ENCODE peak calls at places on chromosomes 1 and 21, in ten cellular contexts. One of them, this sample, is unnamed.

GRCh38 chr1:8873506-8874229 is 4.8 kb downstream of the ENO1 start:
- DNase-seq in skeletal muscle cell: peak; percentile 92
- DNase-seq in tibial artery: peak; percentile 95
- DNase-seq in colonic mucosa: peak; percentile 86
- DNase-seq in esophagus squamous epithelium: peak; percentile 60
- DNase-seq in neuronal stem cell: no peak
- DNase-seq in astrocyte of the spinal cord: peak; percentile 99
- DNase-seq in A549: peak; percentile 82
- DNase-seq in psoas muscle: peak; percentile 87
- DNase-seq in tibial nerve: peak; percentile 60
- DNase-seq in this sample: peak; percentile 25

GRCh38 chr1:9289090-9289534 is 3.6 kb upstream of the SPSB1 start:
- DNase-seq in skeletal muscle cell: no peak
- DNase-seq in tibial artery: no peak
- DNase-seq in colonic mucosa: peak; percentile 90
- DNase-seq in esophagus squamous epithelium: no peak
- DNase-seq in neuronal stem cell: peak; percentile 58
- DNase-seq in astrocyte of the spinal cord: peak; percentile 73
- DNase-seq in A549: no peak
- DNase-seq in psoas muscle: peak; percentile 62
- DNase-seq in tibial nerve: peak; percentile 85
- DNase-seq in this sample: peak; percentile 75

GRCh38 chr1:155909894-155910293 is 1.3 kb downstream of the RIT1 start:
- DNase-seq in skeletal muscle cell: no peak
- DNase-seq in tibial artery: no peak
- DNase-seq in colonic mucosa: no peak
- DNase-seq in esophagus squamous epithelium: no peak
- DNase-seq in neuronal stem cell: no peak
- DNase-seq in astrocyte of the spinal cord: peak; percentile 36
- DNase-seq in A549: no peak
- DNase-seq in psoas muscle: no peak
- DNase-seq in tibial nerve: no peak
- DNase-seq in this sample: no peak

GRCh38 chr1:196056966-196057365 is 551.3 kb downstream of the KCNT2 start:
- DNase-seq in skeletal muscle cell: no peak
- DNase-seq in tibial artery: no peak
- DNase-seq in colonic mucosa: no peak
- DNase-seq in esophagus squamous epithelium: no peak
- DNase-seq in neuronal stem cell: peak; percentile 29
- DNase-seq in astrocyte of the spinal cord: no peak
- DNase-seq in A549: no peak
- DNase-seq in psoas muscle: no peak
- DNase-seq in tibial nerve: no peak
- DNase-seq in this sample: no peak

GRCh38 chr1:179318501-179318900 is 24.9 kb downstream of the SOAT1 start:
- DNase-seq in skeletal muscle cell: no peak
- DNase-seq in tibial artery: no peak
- DNase-seq in colonic mucosa: no peak
- DNase-seq in esophagus squamous epithelium: no peak
- DNase-seq in neuronal stem cell: no peak
- DNase-seq in astrocyte of the spinal cord: no peak
- DNase-seq in A549: no peak
- DNase-seq in psoas muscle: no peak
- DNase-seq in tibial nerve: no peak
- DNase-seq in this sample: no peak

GRCh38 chr1:157124855-157125254 is 13.3 kb downstream of the ETV3 start:
- DNase-seq in skeletal muscle cell: no peak
- DNase-seq in tibial artery: no peak
- DNase-seq in colonic mucosa: no peak
- DNase-seq in esophagus squamous epithelium: no peak
- DNase-seq in neuronal stem cell: no peak
- DNase-seq in astrocyte of the spinal cord: no peak
- DNase-seq in A549: no peak
- DNase-seq in psoas muscle: no peak
- DNase-seq in tibial nerve: no peak
- DNase-seq in this sample: no peak

GRCh38 chr21:32467291-32467690 is 54.8 kb downstream of the EVA1C start:
- DNase-seq in skeletal muscle cell: no peak
- DNase-seq in tibial artery: peak; percentile 25
- DNase-seq in colonic mucosa: no peak
- DNase-seq in esophagus squamous epithelium: no peak
- DNase-seq in neuronal stem cell: no peak
- DNase-seq in astrocyte of the spinal cord: no peak
- DNase-seq in A549: no peak
- DNase-seq in psoas muscle: no peak
- DNase-seq in tibial nerve: no peak
- DNase-seq in this sample: no peak

GRCh38 chr1:159214149-159214760 is 9.6 kb downstream of the ACKR1 start:
- DNase-seq in skeletal muscle cell: no peak
- DNase-seq in tibial artery: no peak
- DNase-seq in colonic mucosa: peak; percentile 25
- DNase-seq in esophagus squamous epithelium: no peak
- DNase-seq in neuronal stem cell: no peak
- DNase-seq in astrocyte of the spinal cord: peak; percentile 34
- DNase-seq in A549: peak; percentile 59
- DNase-seq in psoas muscle: no peak
- DNase-seq in tibial nerve: peak; percentile 41
- DNase-seq in this sample: no peak

GRCh38 chr1:1776672-1777393 is 1.4 kb downstream of the NADK start:
- DNase-seq in skeletal muscle cell: no peak
- DNase-seq in tibial artery: no peak
- DNase-seq in colonic mucosa: no peak
- DNase-seq in esophagus squamous epithelium: no peak
- DNase-seq in neuronal stem cell: no peak
- DNase-seq in astrocyte of the spinal cord: no peak
- DNase-seq in A549: no peak
- DNase-seq in psoas muscle: no peak
- DNase-seq in tibial nerve: no peak
- DNase-seq in this sample: no peak

GRCh38 chr1:184387069-184387870 is 441 bp downstream of the C1orf21 start:
- DNase-seq in skeletal muscle cell: no peak
- DNase-seq in tibial artery: peak; percentile 69
- DNase-seq in colonic mucosa: peak; percentile 55
- DNase-seq in esophagus squamous epithelium: no peak
- DNase-seq in neuronal stem cell: no peak
- DNase-seq in astrocyte of the spinal cord: peak; percentile 31
- DNase-seq in A549: no peak
- DNase-seq in psoas muscle: peak; percentile 49
- DNase-seq in tibial nerve: peak; percentile 17
- DNase-seq in this sample: peak; percentile 40

GRCh38 chr21:44869860-44870747 is 3.4 kb downstream of the PTTG1IP start:
- DNase-seq in skeletal muscle cell: peak; percentile 77
- DNase-seq in tibial artery: peak; percentile 83
- DNase-seq in colonic mucosa: no peak
- DNase-seq in esophagus squamous epithelium: no peak
- DNase-seq in neuronal stem cell: no peak
- DNase-seq in astrocyte of the spinal cord: peak; percentile 95
- DNase-seq in A549: peak; percentile 60
- DNase-seq in psoas muscle: peak; percentile 63
- DNase-seq in tibial nerve: peak; percentile 65
- DNase-seq in this sample: no peak

GRCh38 chr1:9960011-9960410 is 16.7 kb downstream of the NMNAT1 start:
- DNase-seq in skeletal muscle cell: no peak
- DNase-seq in tibial artery: no peak
- DNase-seq in colonic mucosa: no peak
- DNase-seq in esophagus squamous epithelium: no peak
- DNase-seq in neuronal stem cell: no peak
- DNase-seq in astrocyte of the spinal cord: no peak
- DNase-seq in A549: no peak
- DNase-seq in psoas muscle: no peak
- DNase-seq in tibial nerve: no peak
- DNase-seq in this sample: no peak

GRCh38 chr1:229883504-229884200 is 183.4 kb upstream of the GALNT2 start:
- DNase-seq in skeletal muscle cell: no peak
- DNase-seq in tibial artery: no peak
- DNase-seq in colonic mucosa: peak; percentile 7
- DNase-seq in esophagus squamous epithelium: no peak
- DNase-seq in neuronal stem cell: no peak
- DNase-seq in astrocyte of the spinal cord: no peak
- DNase-seq in A549: no peak
- DNase-seq in psoas muscle: no peak
- DNase-seq in tibial nerve: no peak
- DNase-seq in this sample: no peak
- H3K4me3 ChIP-seq in skeletal muscle cell: no peak overlapping the region
- H3K4me3 ChIP-seq in tibial artery: no peak overlapping the region
- H3K4me3 ChIP-seq in colonic mucosa: no peak overlapping the region
- H3K4me3 ChIP-seq in esophagus squamous epithelium: no peak overlapping the region
- H3K4me3 ChIP-seq in neuronal stem cell: no peak overlapping the region
- H3K4me3 ChIP-seq in astrocyte of the spinal cord: no peak overlapping the region
- H3K4me3 ChIP-seq in A549: no peak overlapping the region
- H3K4me3 ChIP-seq in psoas muscle: no peak overlapping the region
- H3K4me3 ChIP-seq in tibial nerve: no peak overlapping the region
- H3K4me3 ChIP-seq in this sample: no peak overlapping the region

GRCh38 chr1:247326601-247327135 is 5.0 kb downstream of the ZNF496 start:
- DNase-seq in skeletal muscle cell: no peak
- DNase-seq in tibial artery: no peak
- DNase-seq in colonic mucosa: no peak
- DNase-seq in esophagus squamous epithelium: no peak
- DNase-seq in neuronal stem cell: no peak
- DNase-seq in astrocyte of the spinal cord: no peak
- DNase-seq in A549: no peak
- DNase-seq in psoas muscle: no peak
- DNase-seq in tibial nerve: no peak
- DNase-seq in this sample: no peak

GRCh38 chr1:247330548-247331171 is 1.0 kb downstream of the ZNF496 start:
- DNase-seq in skeletal muscle cell: no peak
- DNase-seq in tibial artery: no peak
- DNase-seq in colonic mucosa: no peak
- DNase-seq in esophagus squamous epithelium: no peak
- DNase-seq in neuronal stem cell: no peak
- DNase-seq in astrocyte of the spinal cord: no peak
- DNase-seq in A549: peak; percentile 23
- DNase-seq in psoas muscle: no peak
- DNase-seq in tibial nerve: no peak
- DNase-seq in this sample: no peak

GRCh38 chr1:247329097-247329617 is 2.5 kb downstream of the ZNF496 start:
- DNase-seq in skeletal muscle cell: no peak
- DNase-seq in tibial artery: no peak
- DNase-seq in colonic mucosa: no peak
- DNase-seq in esophagus squamous epithelium: no peak
- DNase-seq in neuronal stem cell: no peak
- DNase-seq in astrocyte of the spinal cord: no peak
- DNase-seq in A549: no peak
- DNase-seq in psoas muscle: no peak
- DNase-seq in tibial nerve: no peak
- DNase-seq in this sample: no peak

GRCh38 chr1:247331172-247331525 is 518 bp downstream of the ZNF496 start:
- DNase-seq in skeletal muscle cell: peak; percentile 51
- DNase-seq in tibial artery: peak; percentile 87
- DNase-seq in colonic mucosa: peak; percentile 89
- DNase-seq in esophagus squamous epithelium: no peak
- DNase-seq in neuronal stem cell: peak; percentile 59
- DNase-seq in astrocyte of the spinal cord: peak; percentile 76
- DNase-seq in A549: peak; percentile 81
- DNase-seq in psoas muscle: peak; percentile 75
- DNase-seq in tibial nerve: peak; percentile 47
- DNase-seq in this sample: peak; percentile 71

DNA sequence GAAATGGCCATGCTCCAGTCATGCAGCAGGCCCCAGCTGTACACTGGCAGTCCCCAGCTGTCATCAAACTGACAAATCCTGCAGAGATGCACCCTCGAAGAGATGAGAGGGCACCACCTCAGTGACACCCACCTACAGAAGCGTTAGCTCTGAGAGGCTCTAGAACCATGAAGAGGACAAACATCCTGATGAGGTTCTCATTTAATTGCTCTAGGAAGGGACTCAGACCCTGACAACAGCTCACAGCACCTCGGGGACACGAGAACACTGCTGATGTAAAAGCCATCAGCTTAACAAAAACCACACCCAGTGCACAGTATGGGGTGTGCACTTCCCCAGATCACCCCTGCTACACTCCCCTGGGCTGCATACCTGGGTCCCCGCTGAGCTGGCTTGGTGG is 3.4 kb downstream of the ZNF496 start:
- DNase-seq in skeletal muscle cell: no peak
- DNase-seq in tibial artery: no peak
- DNase-seq in colonic mucosa: no peak
- DNase-seq in esophagus squamous epithelium: no peak
- DNase-seq in neuronal stem cell: no peak
- DNase-seq in astrocyte of the spinal cord: no peak
- DNase-seq in A549: no peak
- DNase-seq in psoas muscle: no peak
- DNase-seq in tibial nerve: no peak
- DNase-seq in this sample: no peak
- H3K4me3 ChIP-seq in skeletal muscle cell: no peak overlapping the region
- H3K4me3 ChIP-seq in tibial artery: no peak overlapping the region
- H3K4me3 ChIP-seq in colonic mucosa: no peak overlapping the region
- H3K4me3 ChIP-seq in esophagus squamous epithelium: no peak overlapping the region
- H3K4me3 ChIP-seq in neuronal stem cell: no peak overlapping the region
- H3K4me3 ChIP-seq in astrocyte of the spinal cord: no peak overlapping the region
- H3K4me3 ChIP-seq in A549: no peak overlapping the region
- H3K4me3 ChIP-seq in psoas muscle: no peak overlapping the region
- H3K4me3 ChIP-seq in tibial nerve: no peak overlapping the region
- H3K4me3 ChIP-seq in this sample: no peak overlapping the region

GRCh38 chr1:203304391-203304918 is 864 bp upstream of the BTG2 start:
- DNase-seq in skeletal muscle cell: no peak
- DNase-seq in tibial artery: no peak
- DNase-seq in colonic mucosa: peak; percentile 39
- DNase-seq in esophagus squamous epithelium: no peak
- DNase-seq in neuronal stem cell: no peak
- DNase-seq in astrocyte of the spinal cord: no peak
- DNase-seq in A549: no peak
- DNase-seq in psoas muscle: no peak
- DNase-seq in tibial nerve: no peak
- DNase-seq in this sample: no peak
- H3K4me3 ChIP-seq in skeletal muscle cell: peak overlapping the region; percentile 94
- H3K4me3 ChIP-seq in tibial artery: peak overlapping the region; percentile 100
- H3K4me3 ChIP-seq in colonic mucosa: peak overlapping the region; percentile 85
- H3K4me3 ChIP-seq in esophagus squamous epithelium: peak overlapping the region; percentile 90
- H3K4me3 ChIP-seq in neuronal stem cell: no peak overlapping the region
- H3K4me3 ChIP-seq in astrocyte of the spinal cord: no peak overlapping the region
- H3K4me3 ChIP-seq in A549: peak overlapping the region; percentile 93
- H3K4me3 ChIP-seq in psoas muscle: peak overlapping the region; percentile 93
- H3K4me3 ChIP-seq in tibial nerve: peak overlapping the region; percentile 97
- H3K4me3 ChIP-seq in this sample: peak overlapping the region; percentile 71

GRCh38 chr1:208722592-208722991 is 478.4 kb upstream of the PLXNA2 start:
- DNase-seq in skeletal muscle cell: no peak
- DNase-seq in tibial artery: no peak
- DNase-seq in colonic mucosa: no peak
- DNase-seq in esophagus squamous epithelium: no peak
- DNase-seq in neuronal stem cell: no peak
- DNase-seq in astrocyte of the spinal cord: no peak
- DNase-seq in A549: no peak
- DNase-seq in psoas muscle: no peak
- DNase-seq in tibial nerve: no peak
- DNase-seq in this sample: no peak
- H3K4me3 ChIP-seq in skeletal muscle cell: no peak overlapping the region
- H3K4me3 ChIP-seq in tibial artery: no peak overlapping the region
- H3K4me3 ChIP-seq in colonic mucosa: no peak overlapping the region
- H3K4me3 ChIP-seq in esophagus squamous epithelium: no peak overlapping the region
- H3K4me3 ChIP-seq in neuronal stem cell: no peak overlapping the region
- H3K4me3 ChIP-seq in astrocyte of the spinal cord: no peak overlapping the region
- H3K4me3 ChIP-seq in A549: no peak overlapping the region
- H3K4me3 ChIP-seq in psoas muscle: no peak overlapping the region
- H3K4me3 ChIP-seq in tibial nerve: no peak overlapping the region
- H3K4me3 ChIP-seq in this sample: no peak overlapping the region

GRCh38 chr1:32239335-32239734 is 7.7 kb upstream of the FAM167B start:
- DNase-seq in skeletal muscle cell: no peak
- DNase-seq in tibial artery: no peak
- DNase-seq in colonic mucosa: peak; percentile 31
- DNase-seq in esophagus squamous epithelium: no peak
- DNase-seq in neuronal stem cell: no peak
- DNase-seq in astrocyte of the spinal cord: no peak
- DNase-seq in A549: no peak
- DNase-seq in psoas muscle: no peak
- DNase-seq in tibial nerve: no peak
- DNase-seq in this sample: no peak
- H3K4me3 ChIP-seq in skeletal muscle cell: no peak overlapping the region
- H3K4me3 ChIP-seq in tibial artery: no peak overlapping the region
- H3K4me3 ChIP-seq in colonic mucosa: peak overlapping the region; percentile 55
- H3K4me3 ChIP-seq in esophagus squamous epithelium: peak overlapping the region; percentile 71
- H3K4me3 ChIP-seq in neuronal stem cell: peak overlapping the region; percentile 92
- H3K4me3 ChIP-seq in astrocyte of the spinal cord: no peak overlapping the region
- H3K4me3 ChIP-seq in A549: no peak overlapping the region
- H3K4me3 ChIP-seq in psoas muscle: peak overlapping the region; percentile 81
- H3K4me3 ChIP-seq in tibial nerve: no peak overlapping the region
- H3K4me3 ChIP-seq in this sample: no peak overlapping the region